ENCODE peak calls at places on chromosomes 4 and X, in eight cellular contexts. One of them, this sample, is unnamed.

GRCh38 chr4:181536196-181536746 is 706.9 kb upstream of the TENM3 start:
- DNase-seq in GM23338: no peak
- DNase-seq in psoas muscle: no peak
- DNase-seq in suprapubic skin: no peak
- DNase-seq in upper lobe of left lung: no peak
- DNase-seq in left lung: no peak
- DNase-seq in cardiac muscle cell: no peak
- DNase-seq in K562: no peak
- DNase-seq in this sample: no peak

GRCh38 chr4:148704291-148704690 is 262.1 kb upstream of the NR3C2 start:
- DNase-seq in GM23338: peak; percentile 47
- DNase-seq in psoas muscle: no peak
- DNase-seq in suprapubic skin: no peak
- DNase-seq in upper lobe of left lung: no peak
- DNase-seq in left lung: no peak
- DNase-seq in cardiac muscle cell: no peak
- DNase-seq in K562: no peak
- DNase-seq in this sample: no peak

GRCh38 chrX:2177541-2177940 is 323.2 kb downstream of the DHRSX start:
- DNase-seq in GM23338: no peak
- DNase-seq in psoas muscle: no peak
- DNase-seq in suprapubic skin: no peak
- DNase-seq in upper lobe of left lung: no peak
- DNase-seq in left lung: no peak
- DNase-seq in cardiac muscle cell: no peak
- DNase-seq in K562: no peak
- DNase-seq in this sample: no peak

GRCh38 chr4:39614487-39615162 is 24.0 kb downstream of the SMIM14 start:
- DNase-seq in GM23338: no peak
- DNase-seq in psoas muscle: no peak
- DNase-seq in suprapubic skin: no peak
- DNase-seq in upper lobe of left lung: no peak
- DNase-seq in left lung: no peak
- DNase-seq in cardiac muscle cell: no peak
- DNase-seq in K562: no peak
- DNase-seq in this sample: no peak

GRCh38 chrX:112670964-112671363 is 8.8 kb downstream of the LHFPL1 start:
- DNase-seq in GM23338: no peak
- DNase-seq in psoas muscle: peak; percentile 45
- DNase-seq in suprapubic skin: no peak
- DNase-seq in upper lobe of left lung: no peak
- DNase-seq in left lung: no peak
- DNase-seq in cardiac muscle cell: no peak
- DNase-seq in K562: no peak
- DNase-seq in this sample: no peak

GRCh38 chr4:31051151-31051550 is 331.0 kb downstream of the PCDH7 start:
- DNase-seq in GM23338: no peak
- DNase-seq in psoas muscle: no peak
- DNase-seq in suprapubic skin: no peak
- DNase-seq in upper lobe of left lung: no peak
- DNase-seq in left lung: no peak
- DNase-seq in cardiac muscle cell: no peak
- DNase-seq in K562: no peak
- DNase-seq in this sample: no peak

GRCh38 chr4:44660396-44660795 is 9.0 kb upstream of the YIPF7 start:
- DNase-seq in GM23338: no peak
- DNase-seq in psoas muscle: no peak
- DNase-seq in suprapubic skin: no peak
- DNase-seq in upper lobe of left lung: no peak
- DNase-seq in left lung: no peak
- DNase-seq in cardiac muscle cell: no peak
- DNase-seq in K562: no peak
- DNase-seq in this sample: no peak

GRCh38 chrX:1205681-1206611 is 6.5 kb downstream of the CRLF2 start:
- DNase-seq in GM23338: peak; percentile 98
- DNase-seq in psoas muscle: no peak
- DNase-seq in suprapubic skin: no peak
- DNase-seq in upper lobe of left lung: no peak
- DNase-seq in left lung: no peak
- DNase-seq in cardiac muscle cell: peak; percentile 76
- DNase-seq in K562: no peak
- DNase-seq in this sample: no peak

GRCh38 chr4:76989391-76990061 is 40.0 kb downstream of the SEPTIN11 start:
- DNase-seq in GM23338: no peak
- DNase-seq in psoas muscle: no peak
- DNase-seq in suprapubic skin: no peak
- DNase-seq in upper lobe of left lung: no peak
- DNase-seq in left lung: no peak
- DNase-seq in cardiac muscle cell: no peak
- DNase-seq in K562: no peak
- DNase-seq in this sample: no peak

GRCh38 chrX:37455381-37455780 is 106.2 kb downstream of the PRRG1 start:
- DNase-seq in GM23338: no peak
- DNase-seq in psoas muscle: no peak
- DNase-seq in suprapubic skin: no peak
- DNase-seq in upper lobe of left lung: no peak
- DNase-seq in left lung: no peak
- DNase-seq in cardiac muscle cell: no peak
- DNase-seq in K562: no peak
- DNase-seq in this sample: no peak

GRCh38 chrX:107773206-107773605 is 2.4 kb downstream of the TSC22D3 start:
- DNase-seq in GM23338: peak; percentile 66
- DNase-seq in psoas muscle: no peak
- DNase-seq in suprapubic skin: no peak
- DNase-seq in upper lobe of left lung: no peak
- DNase-seq in left lung: no peak
- DNase-seq in cardiac muscle cell: peak; percentile 66
- DNase-seq in K562: no peak
- DNase-seq in this sample: no peak

GRCh38 chrX:81662381-81662780 is 460.5 kb downstream of the SH3BGRL start:
- DNase-seq in GM23338: no peak
- DNase-seq in psoas muscle: no peak
- DNase-seq in suprapubic skin: no peak
- DNase-seq in upper lobe of left lung: no peak
- DNase-seq in left lung: no peak
- DNase-seq in cardiac muscle cell: no peak
- DNase-seq in K562: no peak
- DNase-seq in this sample: no peak

GRCh38 chrX:119417376-119417775 is 18.2 kb downstream of the SLC25A43 start:
- DNase-seq in GM23338: no peak
- DNase-seq in psoas muscle: no peak
- DNase-seq in suprapubic skin: no peak
- DNase-seq in upper lobe of left lung: no peak
- DNase-seq in left lung: no peak
- DNase-seq in cardiac muscle cell: no peak
- DNase-seq in K562: no peak
- DNase-seq in this sample: no peak

GRCh38 chr4:2489841-2490552 is 21.1 kb downstream of the RNF4 start:
- DNase-seq in GM23338: no peak
- DNase-seq in psoas muscle: no peak
- DNase-seq in suprapubic skin: no peak
- DNase-seq in upper lobe of left lung: no peak
- DNase-seq in left lung: no peak
- DNase-seq in cardiac muscle cell: no peak
- DNase-seq in K562: no peak
- DNase-seq in this sample: no peak

GRCh38 chr4:77802406-77802805 is 16.8 kb downstream of the CNOT6L start:
- DNase-seq in GM23338: no peak
- DNase-seq in psoas muscle: no peak
- DNase-seq in suprapubic skin: no peak
- DNase-seq in upper lobe of left lung: no peak
- DNase-seq in left lung: no peak
- DNase-seq in cardiac muscle cell: no peak
- DNase-seq in K562: no peak
- DNase-seq in this sample: no peak

GRCh38 chr4:7322166-7322991 is 112.4 kb downstream of the PSAPL1 start:
- DNase-seq in GM23338: peak; percentile 35
- DNase-seq in psoas muscle: peak; percentile 9
- DNase-seq in suprapubic skin: no peak
- DNase-seq in upper lobe of left lung: no peak
- DNase-seq in left lung: no peak
- DNase-seq in cardiac muscle cell: peak; percentile 66
- DNase-seq in K562: no peak
- DNase-seq in this sample: no peak

GRCh38 chrX:54479471-54480122 is 16.4 kb downstream of the FGD1 start:
- DNase-seq in GM23338: peak; percentile 77
- DNase-seq in psoas muscle: no peak
- DNase-seq in suprapubic skin: no peak
- DNase-seq in upper lobe of left lung: no peak
- DNase-seq in left lung: no peak
- DNase-seq in cardiac muscle cell: peak; percentile 36
- DNase-seq in K562: no peak
- DNase-seq in this sample: no peak

DNA sequence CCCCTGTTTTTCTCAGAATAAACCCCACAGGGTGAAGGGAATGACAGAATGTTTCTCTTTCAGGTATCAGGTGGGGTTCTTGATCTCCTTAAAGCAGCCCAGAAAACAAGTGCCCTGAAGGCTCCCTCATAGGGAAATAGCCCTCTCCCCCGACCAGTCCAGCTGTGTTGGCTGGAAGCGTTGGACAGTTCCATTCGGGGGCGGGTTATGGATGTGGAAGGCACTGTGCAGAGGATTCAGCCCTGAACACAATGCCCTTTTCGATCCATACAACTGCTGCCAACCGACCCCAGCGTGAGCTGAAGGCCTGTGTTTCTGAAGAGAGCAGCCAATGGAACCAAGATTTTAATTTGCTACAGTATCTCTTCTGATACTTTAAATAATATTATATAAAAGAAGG is 41.5 kb downstream of the SEL1L3 start:
- DNase-seq in GM23338: no peak
- DNase-seq in psoas muscle: no peak
- DNase-seq in suprapubic skin: no peak
- DNase-seq in upper lobe of left lung: no peak
- DNase-seq in left lung: no peak
- DNase-seq in cardiac muscle cell: peak; percentile 32
- DNase-seq in K562: no peak
- DNase-seq in this sample: no peak
- H3K36me3 ChIP-seq in GM23338: peaks cover 3% of the 10 kb centered on the region
- H3K36me3 ChIP-seq in psoas muscle: no peaks in the 10 kb centered on the region
- H3K36me3 ChIP-seq in suprapubic skin: no peaks in the 10 kb centered on the region
- H3K36me3 ChIP-seq in upper lobe of left lung: peaks cover 26% of the 10 kb centered on the region
- H3K36me3 ChIP-seq in left lung: no peaks in the 10 kb centered on the region
- H3K36me3 ChIP-seq in cardiac muscle cell: no peaks in the 10 kb centered on the region
- H3K36me3 ChIP-seq in K562: peaks cover 22% of the 10 kb centered on the region
- H3K36me3 ChIP-seq in this sample: no peaks in the 10 kb centered on the region

DNA sequence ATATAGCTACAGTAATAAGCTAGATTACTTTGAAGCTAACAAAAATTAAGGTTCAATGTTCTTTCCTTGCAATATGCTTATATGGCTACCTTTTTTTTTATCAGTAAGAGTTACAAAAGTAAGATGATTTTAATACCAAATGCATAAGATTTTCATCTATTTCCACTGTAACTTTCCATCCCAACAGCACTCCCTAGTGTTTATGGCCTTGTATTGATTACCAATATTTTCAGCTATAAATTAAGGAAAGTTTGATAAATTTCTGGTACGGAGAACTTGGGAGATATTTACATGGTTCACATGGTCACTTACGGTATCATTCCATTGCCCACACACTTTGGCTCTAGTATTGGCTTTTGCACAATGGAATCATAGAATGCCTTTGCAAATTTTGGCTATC is 448.9 kb upstream of the PABPC4L start:
- DNase-seq in GM23338: no peak
- DNase-seq in psoas muscle: no peak
- DNase-seq in suprapubic skin: no peak
- DNase-seq in upper lobe of left lung: no peak
- DNase-seq in left lung: no peak
- DNase-seq in cardiac muscle cell: no peak
- DNase-seq in K562: no peak
- DNase-seq in this sample: no peak
- TF ChIP-seq CTCF in GM23338: no peak
- TF ChIP-seq CTCF in psoas muscle: no peak
- TF ChIP-seq CTCF in suprapubic skin: no peak
- TF ChIP-seq CTCF in upper lobe of left lung: no peak
- TF ChIP-seq CTCF in left lung: no peak
- TF ChIP-seq CTCF in cardiac muscle cell: no peak
- TF ChIP-seq CTCF in K562: no peak
- TF ChIP-seq CTCF in this sample: no peak

DNA sequence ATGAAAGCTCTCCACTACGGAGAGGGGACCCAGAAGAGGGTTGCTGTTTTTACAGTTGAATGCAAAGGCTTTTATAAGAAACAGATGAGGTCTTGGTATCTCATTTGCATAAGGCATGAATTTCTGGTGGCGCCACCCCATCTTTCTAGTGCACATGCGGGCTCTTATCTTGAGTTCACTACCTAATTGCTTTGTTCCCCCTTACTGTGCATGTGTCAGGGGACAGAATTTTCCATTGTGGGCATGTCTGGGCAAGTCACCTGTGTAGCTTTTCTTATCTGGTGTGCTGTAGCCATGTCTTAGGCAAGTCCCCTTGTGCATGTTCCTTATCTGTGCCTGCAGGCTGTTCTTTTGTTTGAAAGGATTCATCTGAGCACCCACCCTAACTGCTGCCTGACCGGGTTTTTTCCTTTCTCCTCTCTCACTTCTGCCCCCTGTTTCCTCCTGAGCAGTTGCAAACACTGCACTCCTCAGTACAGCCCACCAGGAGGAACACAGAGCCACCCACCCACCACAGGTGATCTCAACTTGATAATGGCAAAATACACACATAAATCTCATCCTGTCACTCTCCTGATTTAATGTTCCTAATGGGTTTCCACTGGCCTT is 29.3 kb upstream of the IL9R start:
- DNase-seq in GM23338: no peak
- DNase-seq in psoas muscle: no peak
- DNase-seq in suprapubic skin: no peak
- DNase-seq in upper lobe of left lung: no peak
- DNase-seq in left lung: no peak
- DNase-seq in cardiac muscle cell: no peak
- DNase-seq in K562: no peak
- DNase-seq in this sample: no peak
- H3K27ac ChIP-seq in GM23338: no peak overlapping the region
- H3K27ac ChIP-seq in psoas muscle: no peak overlapping the region
- H3K27ac ChIP-seq in suprapubic skin: no peak overlapping the region
- H3K27ac ChIP-seq in upper lobe of left lung: no peak overlapping the region
- H3K27ac ChIP-seq in left lung: no peak overlapping the region
- H3K27ac ChIP-seq in cardiac muscle cell: no peak overlapping the region
- H3K27ac ChIP-seq in K562: no peak overlapping the region
- H3K27ac ChIP-seq in this sample: no peak overlapping the region

DNA sequence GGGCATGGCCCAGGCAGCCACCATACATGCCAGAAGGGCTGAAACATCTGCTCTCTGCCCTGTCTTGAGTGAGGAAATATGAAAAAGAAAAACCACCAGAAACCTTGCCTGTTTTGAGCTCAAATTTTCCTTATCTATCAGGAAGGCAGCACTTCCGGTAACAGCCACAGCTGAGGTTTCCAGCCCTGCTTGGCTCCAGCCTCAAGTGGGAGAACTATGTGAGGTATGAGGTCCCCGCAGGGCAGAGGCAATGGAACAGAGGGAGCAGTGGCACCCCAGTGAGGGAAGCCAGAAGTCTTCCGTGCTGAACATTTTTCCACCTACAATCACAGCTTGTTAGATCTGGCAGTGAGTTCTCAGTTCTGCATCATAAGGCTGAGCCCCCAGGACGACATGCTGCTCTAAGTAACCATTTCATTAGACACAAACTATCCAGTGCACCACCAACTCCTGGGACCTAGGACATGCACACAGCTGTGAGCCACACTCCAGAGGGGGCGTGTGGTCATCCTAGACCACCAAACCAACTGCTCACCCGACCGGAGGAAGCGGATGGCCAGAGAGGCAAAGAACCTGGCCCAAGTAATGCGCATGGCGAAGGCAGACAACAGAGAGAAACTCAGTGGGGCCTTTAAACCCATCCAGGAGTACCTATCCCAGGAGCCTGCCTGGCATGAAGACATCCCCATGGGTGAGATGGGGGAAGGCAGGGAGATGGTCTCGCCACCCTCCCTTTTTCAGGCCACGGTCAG is 22.6 kb downstream of the WDR1 start:
- DNase-seq in GM23338: no peak
- DNase-seq in psoas muscle: peak; percentile 10
- DNase-seq in suprapubic skin: no peak
- DNase-seq in upper lobe of left lung: no peak
- DNase-seq in left lung: no peak
- DNase-seq in cardiac muscle cell: peak; percentile 80
- DNase-seq in K562: no peak
- DNase-seq in this sample: no peak
- H3K36me3 ChIP-seq in GM23338: peaks cover 32% of the 10 kb centered on the region
- H3K36me3 ChIP-seq in psoas muscle: peaks cover 16% of the 10 kb centered on the region
- H3K36me3 ChIP-seq in suprapubic skin: peaks cover 81% of the 10 kb centered on the region
- H3K36me3 ChIP-seq in upper lobe of left lung: peaks cover 72% of the 10 kb centered on the region
- H3K36me3 ChIP-seq in left lung: no peaks in the 10 kb centered on the region
- H3K36me3 ChIP-seq in cardiac muscle cell: peaks cover 61% of the 10 kb centered on the region
- H3K36me3 ChIP-seq in K562: peaks cover 100% of the 10 kb centered on the region
- H3K36me3 ChIP-seq in this sample: peaks cover 84% of the 10 kb centered on the region